ENCODE peak calls at places on chromosomes 13 and 19, in ten cellular contexts. F is left colon; M is cardiac fibroblast; X is stimulated activated CD4-positive, alpha-beta T cell treated with anti-CD3 and anti-CD28 coated beads, Interleukin-4, amount 100 ng/mL, for 1 hour; Z is NCI-H82; W is A549; Y is germinal center; T is activated T-helper 1 cell treated with anti-CD3 and anti-CD28 coated beads, Interleukin-12 subunit alpha, Interleukin-12 subunit beta, Interleukin-2, Interleukin-4 antibody, amounts not matched to agents 30 ng/mL and 10 ng/mL and 1 ng/mL, durations not matched to agents 14 hours and 24 hours and 36 hours; S is GOT3; V is effector CD4-positive, alpha-beta T cell. L is an unnamed sample.

GRCh38 chr19:49596407-49596806 is 5.4 kb downstream of the PRR12 start:
- DNase-seq in F (no peak), T (no peak), X (no peak), S (no peak), Z (no peak), M (no peak), Y (no peak), V (no peak), W (no peak), L (no peak)

GRCh38 chr19:13795595-13796300 is 505 bp downstream of the ZSWIM4 start:
- DNase-seq in Y (peak), Z (no peak), S (no peak), V (no peak), M (no peak), X (no peak), W (peak), T (no peak), F (peak), L (no peak)

GRCh38 chr13:114064516-114065140 is 67.8 kb downstream of the RASA3 start:
- DNase-seq in T (no peak), V (no peak), X (no peak), F (no peak), M (peak), Y (no peak), S (no peak), Z (no peak), W (peak), L (no peak)

GRCh38 chr13:92716749-92717148 is 509.9 kb upstream of the GPC6 start:
- DNase-seq in M (peak), X (no peak), S (no peak), T (no peak), W (no peak), F (no peak), Z (peak), Y (no peak), V (no peak), L (no peak)

GRCh38 chr13:90630716-90631115 is 716.8 kb upstream of the MIR17HG start:
- DNase-seq in W (no peak), M (no peak), F (no peak), Z (no peak), V (no peak), Y (no peak), X (no peak), S (no peak), T (no peak), L (no peak)

GRCh38 chr19:42281175-42282035 is 12.4 kb downstream of the CIC start:
- DNase-seq in F (no peak), S (no peak), Y (peak), T (no peak), V (no peak), X (no peak), W (no peak), Z (peak), M (peak), L (no peak)

GRCh38 chr19:632228-633067 is 889 bp downstream of the POLRMT start:
- DNase-seq in Y (peak), Z (peak), V (no peak), T (no peak), W (peak), M (peak), X (peak), S (no peak), F (peak), L (peak)

GRCh38 chr13:74197686-74198085 is 63.5 kb upstream of the KLF12 start:
- DNase-seq in Y (no peak), W (no peak), V (no peak), M (no peak), X (no peak), F (no peak), Z (no peak), S (no peak), T (no peak), L (no peak)

GRCh38 chr13:23470706-23471610 is 37.5 kb upstream of the SACS start:
- DNase-seq in T (no peak), V (no peak), M (no peak), W (no peak), F (no peak), S (no peak), X (no peak), Z (no peak), Y (no peak), L (no peak)

GRCh38 chr19:2087621-2088100 is 8.5 kb downstream of the MOB3A start:
- DNase-seq in Y (peak), X (no peak), F (no peak), V (no peak), W (no peak), S (no peak), Z (no peak), T (no peak), M (no peak), L (no peak)

GRCh38 chr19:41354343-41354974 is 737 bp upstream of the TGFB1 start:
- DNase-seq in V (no peak), S (no peak), Y (no peak), Z (no peak), M (no peak), W (no peak), F (peak), T (no peak), X (no peak), L (no peak)

GRCh38 chr19:42115219-42115618 is 17.0 kb downstream of the POU2F2 start:
- DNase-seq in Y (no peak), Z (no peak), X (no peak), F (no peak), S (no peak), W (no peak), T (no peak), M (peak), V (no peak), L (no peak)

GRCh38 chr19:45955905-45956608 is 17.6 kb downstream of the NOVA2 start:
- DNase-seq in S (no peak), X (no peak), F (no peak), T (no peak), Z (no peak), V (no peak), M (peak), W (peak), Y (no peak), L (no peak)

GRCh38 chr13:46213242-46213641 is 1.5 kb downstream of the LRRC63 start:
- DNase-seq in M (no peak), Z (no peak), T (no peak), W (no peak), S (no peak), V (no peak), Y (no peak), X (no peak), F (no peak), L (no peak)

GRCh38 chr19:55633866-55634265 is 6.9 kb upstream of the ZNF580 start:
- DNase-seq in X (no peak), W (no peak), S (no peak), Z (no peak), V (no peak), F (no peak), T (no peak), Y (no peak), M (no peak), L (no peak)

GRCh38 chr13:114109646-114110045 is 22.8 kb downstream of the RASA3 start:
- DNase-seq in T (no peak), M (no peak), X (peak), S (no peak), Y (no peak), V (no peak), Z (no peak), F (peak), W (no peak), L (no peak)

GRCh38 chr13:43132228-43132627 is 108.8 kb downstream of the DNAJC15 start:
- DNase-seq in T (no peak), W (peak), X (no peak), Z (peak), S (no peak), M (peak), Y (no peak), F (peak), V (no peak), L (peak)

GRCh38 chr19:50362656-50363424 is 2.6 kb downstream of the NAPSA start:
- DNase-seq in V (no peak), Z (no peak), M (no peak), T (no peak), Y (no peak), S (no peak), F (no peak), X (no peak), W (no peak), L (no peak)

GRCh38 chr13:25136872-25137623 is 35.0 kb downstream of the AMER2 start:
- DNase-seq in X (no peak), V (no peak), W (no peak), Y (no peak), M (no peak), T (no peak), S (no peak), F (no peak), Z (no peak), L (no peak)

GRCh38 chr13:114166381-114167131 is 12.5 kb upstream of the CFAP97D2 start:
- DNase-seq in Y (no peak), M (peak), V (no peak), T (no peak), Z (no peak), X (no peak), S (no peak), F (no peak), W (no peak), L (no peak)